ENCODE peak calls at places on chromosomes 3 and 15, in four cellular contexts. One of them, this sample, is unnamed.
A peak's percentile ranks its signal among the peaks of the same experiment; 100 is the strongest.

GRCh38 chr3:40872562-40872961 is 326.7 kb upstream of the CTNNB1 start:
- DNase-seq in GM20000: no peak
- DNase-seq in endodermal cell: no peak
- DNase-seq in GM04503: no peak
- DNase-seq in this sample: no peak

GRCh38 chr3:80533553-80533952 is 765.8 kb upstream of the ROBO1 start:
- DNase-seq in GM04503: no peak
- DNase-seq in endodermal cell: no peak
- DNase-seq in GM20000: no peak
- DNase-seq in this sample: peak; percentile 81

GRCh38 chr15:27328616-27329015 is 357.6 kb downstream of the GABRG3 start:
- DNase-seq in endodermal cell: no peak
- DNase-seq in GM04503: no peak
- DNase-seq in GM20000: no peak
- DNase-seq in this sample: no peak

GRCh38 chr3:132311860-132312259 is 5.3 kb upstream of the ACP3 start:
- DNase-seq in endodermal cell: no peak
- DNase-seq in GM04503: no peak
- DNase-seq in GM20000: no peak
- DNase-seq in this sample: no peak

GRCh38 chr3:38548154-38548931 is 52.2 kb downstream of the EXOG start:
- DNase-seq in GM04503: no peak
- DNase-seq in GM20000: no peak
- DNase-seq in endodermal cell: peak; percentile 63
- DNase-seq in this sample: no peak

GRCh38 chr3:58079773-58080172 is 71.6 kb downstream of the FLNB start:
- DNase-seq in GM04503: no peak
- DNase-seq in endodermal cell: no peak
- DNase-seq in GM20000: no peak
- DNase-seq in this sample: no peak

GRCh38 chr3:153162513-153163348 is 705 bp downstream of the RAP2B start:
- DNase-seq in GM20000: peak; percentile 36
- DNase-seq in endodermal cell: peak; percentile 75
- DNase-seq in GM04503: no peak
- DNase-seq in this sample: no peak

GRCh38 chr15:36177590-36178281 is 401.7 kb upstream of the CDIN1 start:
- DNase-seq in GM04503: peak; percentile 49
- DNase-seq in GM20000: no peak
- DNase-seq in endodermal cell: no peak
- DNase-seq in this sample: peak; percentile 35

GRCh38 chr3:30852833-30853232 is 41.6 kb downstream of the GADL1 start:
- DNase-seq in GM04503: no peak
- DNase-seq in GM20000: no peak
- DNase-seq in endodermal cell: no peak
- DNase-seq in this sample: no peak

GRCh38 chr3:138456961-138457862 is 22.8 kb downstream of the ESYT3 start:
- DNase-seq in GM20000: no peak
- DNase-seq in endodermal cell: peak; percentile 46
- DNase-seq in GM04503: no peak
- DNase-seq in this sample: no peak

GRCh38 chr3:4809970-4810369 is 169.3 kb upstream of the BHLHE40 start:
- DNase-seq in GM20000: no peak
- DNase-seq in GM04503: no peak
- DNase-seq in endodermal cell: no peak
- DNase-seq in this sample: no peak

GRCh38 chr3:10419637-10420232 is 85.7 kb downstream of the ATP2B2 start:
- DNase-seq in endodermal cell: no peak
- DNase-seq in GM20000: no peak
- DNase-seq in GM04503: no peak
- DNase-seq in this sample: peak; percentile 78

GRCh38 chr3:9179826-9180763 is 69.4 kb downstream of the SRGAP3 start:
- DNase-seq in GM04503: no peak
- DNase-seq in GM20000: peak; percentile 48
- DNase-seq in endodermal cell: no peak
- DNase-seq in this sample: no peak

This sample was measured in bronchial epithelial cell.